ENCODE peak calls at places on chromosome 12, in six cellular contexts. One of them, this sample, is unnamed.

GRCh38 chr12:76762556-76762955 is 1.4 kb upstream of the ZDHHC17 start:
- DNase-seq in activated CD4-positive, alpha-beta T cell treated with anti-CD3 and anti-CD28 coated beads, Interleukin-2, amount 10 ng/mL, durations not matched to agents 7 days and 5 days: no peak
- DNase-seq in aorta: no peak
- DNase-seq in midbrain: no peak
- DNase-seq in H54: no peak
- DNase-seq in stimulated activated CD4-positive, alpha-beta T cell treated with anti-CD3 and anti-CD28 coated beads, Interleukin-1b, Interleukin-23, amount 100 ng/mL, for 1 hour: no peak
- DNase-seq in this sample: no peak

GRCh38 chr12:49930515-49931288 is 19.8 kb upstream of the AQP2 start:
- DNase-seq in activated CD4-positive, alpha-beta T cell treated with anti-CD3 and anti-CD28 coated beads, Interleukin-2, amount 10 ng/mL, durations not matched to agents 7 days and 5 days: no peak
- DNase-seq in aorta: no peak
- DNase-seq in midbrain: no peak
- DNase-seq in H54: no peak
- DNase-seq in stimulated activated CD4-positive, alpha-beta T cell treated with anti-CD3 and anti-CD28 coated beads, Interleukin-1b, Interleukin-23, amount 100 ng/mL, for 1 hour: no peak
- DNase-seq in this sample: no peak

GRCh38 chr12:85310025-85310424 is 30.0 kb downstream of the ALX1 start:
- DNase-seq in activated CD4-positive, alpha-beta T cell treated with anti-CD3 and anti-CD28 coated beads, Interleukin-2, amount 10 ng/mL, durations not matched to agents 7 days and 5 days: no peak
- DNase-seq in aorta: no peak
- DNase-seq in midbrain: no peak
- DNase-seq in H54: no peak
- DNase-seq in stimulated activated CD4-positive, alpha-beta T cell treated with anti-CD3 and anti-CD28 coated beads, Interleukin-1b, Interleukin-23, amount 100 ng/mL, for 1 hour: no peak
- DNase-seq in this sample: no peak

GRCh38 chr12:113346387-113346786 is 11.5 kb upstream of the SLC8B1 start:
- DNase-seq in activated CD4-positive, alpha-beta T cell treated with anti-CD3 and anti-CD28 coated beads, Interleukin-2, amount 10 ng/mL, durations not matched to agents 7 days and 5 days: no peak
- DNase-seq in aorta: no peak
- DNase-seq in midbrain: no peak
- DNase-seq in H54: no peak
- DNase-seq in stimulated activated CD4-positive, alpha-beta T cell treated with anti-CD3 and anti-CD28 coated beads, Interleukin-1b, Interleukin-23, amount 100 ng/mL, for 1 hour: no peak
- DNase-seq in this sample: no peak

GRCh38 chr12:96861656-96862055 is 45.4 kb upstream of the NEDD1 start:
- DNase-seq in activated CD4-positive, alpha-beta T cell treated with anti-CD3 and anti-CD28 coated beads, Interleukin-2, amount 10 ng/mL, durations not matched to agents 7 days and 5 days: no peak
- DNase-seq in aorta: no peak
- DNase-seq in midbrain: no peak
- DNase-seq in H54: no peak
- DNase-seq in stimulated activated CD4-positive, alpha-beta T cell treated with anti-CD3 and anti-CD28 coated beads, Interleukin-1b, Interleukin-23, amount 100 ng/mL, for 1 hour: no peak
- DNase-seq in this sample: no peak

GRCh38 chr12:104964167-104964566 is 6.1 kb upstream of the SLC41A2 start:
- DNase-seq in activated CD4-positive, alpha-beta T cell treated with anti-CD3 and anti-CD28 coated beads, Interleukin-2, amount 10 ng/mL, durations not matched to agents 7 days and 5 days: no peak
- DNase-seq in aorta: no peak
- DNase-seq in midbrain: peak
- DNase-seq in H54: no peak
- DNase-seq in stimulated activated CD4-positive, alpha-beta T cell treated with anti-CD3 and anti-CD28 coated beads, Interleukin-1b, Interleukin-23, amount 100 ng/mL, for 1 hour: no peak
- DNase-seq in this sample: no peak

GRCh38 chr12:103249614-103250013 is 246.2 kb downstream of the C12orf42 start:
- DNase-seq in activated CD4-positive, alpha-beta T cell treated with anti-CD3 and anti-CD28 coated beads, Interleukin-2, amount 10 ng/mL, durations not matched to agents 7 days and 5 days: no peak
- DNase-seq in aorta: no peak
- DNase-seq in midbrain: no peak
- DNase-seq in H54: no peak
- DNase-seq in stimulated activated CD4-positive, alpha-beta T cell treated with anti-CD3 and anti-CD28 coated beads, Interleukin-1b, Interleukin-23, amount 100 ng/mL, for 1 hour: no peak
- DNase-seq in this sample: no peak

GRCh38 chr12:59459966-59460365 is 135.9 kb upstream of the SLC16A7 start:
- DNase-seq in activated CD4-positive, alpha-beta T cell treated with anti-CD3 and anti-CD28 coated beads, Interleukin-2, amount 10 ng/mL, durations not matched to agents 7 days and 5 days: no peak
- DNase-seq in aorta: no peak
- DNase-seq in midbrain: no peak
- DNase-seq in H54: no peak
- DNase-seq in stimulated activated CD4-positive, alpha-beta T cell treated with anti-CD3 and anti-CD28 coated beads, Interleukin-1b, Interleukin-23, amount 100 ng/mL, for 1 hour: no peak
- DNase-seq in this sample: no peak

GRCh38 chr12:12990700-12991468 is 9.2 kb downstream of the HEBP1 start:
- DNase-seq in activated CD4-positive, alpha-beta T cell treated with anti-CD3 and anti-CD28 coated beads, Interleukin-2, amount 10 ng/mL, durations not matched to agents 7 days and 5 days: no peak
- DNase-seq in aorta: no peak
- DNase-seq in midbrain: no peak
- DNase-seq in H54: no peak
- DNase-seq in stimulated activated CD4-positive, alpha-beta T cell treated with anti-CD3 and anti-CD28 coated beads, Interleukin-1b, Interleukin-23, amount 100 ng/mL, for 1 hour: no peak
- DNase-seq in this sample: peak

GRCh38 chr12:20194171-20194570 is 174.2 kb upstream of the PDE3A start:
- DNase-seq in activated CD4-positive, alpha-beta T cell treated with anti-CD3 and anti-CD28 coated beads, Interleukin-2, amount 10 ng/mL, durations not matched to agents 7 days and 5 days: no peak
- DNase-seq in aorta: no peak
- DNase-seq in midbrain: no peak
- DNase-seq in H54: no peak
- DNase-seq in stimulated activated CD4-positive, alpha-beta T cell treated with anti-CD3 and anti-CD28 coated beads, Interleukin-1b, Interleukin-23, amount 100 ng/mL, for 1 hour: no peak
- DNase-seq in this sample: peak

GRCh38 chr12:79327465-79327864 is 363.3 kb downstream of the PAWR start:
- DNase-seq in activated CD4-positive, alpha-beta T cell treated with anti-CD3 and anti-CD28 coated beads, Interleukin-2, amount 10 ng/mL, durations not matched to agents 7 days and 5 days: no peak
- DNase-seq in aorta: no peak
- DNase-seq in midbrain: no peak
- DNase-seq in H54: no peak
- DNase-seq in stimulated activated CD4-positive, alpha-beta T cell treated with anti-CD3 and anti-CD28 coated beads, Interleukin-1b, Interleukin-23, amount 100 ng/mL, for 1 hour: no peak
- DNase-seq in this sample: no peak

GRCh38 chr12:26369588-26369987 is 174.2 kb downstream of the SSPN start:
- DNase-seq in activated CD4-positive, alpha-beta T cell treated with anti-CD3 and anti-CD28 coated beads, Interleukin-2, amount 10 ng/mL, durations not matched to agents 7 days and 5 days: no peak
- DNase-seq in aorta: peak
- DNase-seq in midbrain: peak
- DNase-seq in H54: peak
- DNase-seq in stimulated activated CD4-positive, alpha-beta T cell treated with anti-CD3 and anti-CD28 coated beads, Interleukin-1b, Interleukin-23, amount 100 ng/mL, for 1 hour: no peak
- DNase-seq in this sample: no peak

GRCh38 chr12:32824596-32824995 is 68.9 kb upstream of the YARS2 start:
- DNase-seq in activated CD4-positive, alpha-beta T cell treated with anti-CD3 and anti-CD28 coated beads, Interleukin-2, amount 10 ng/mL, durations not matched to agents 7 days and 5 days: no peak
- DNase-seq in aorta: no peak
- DNase-seq in midbrain: no peak
- DNase-seq in H54: no peak
- DNase-seq in stimulated activated CD4-positive, alpha-beta T cell treated with anti-CD3 and anti-CD28 coated beads, Interleukin-1b, Interleukin-23, amount 100 ng/mL, for 1 hour: no peak
- DNase-seq in this sample: no peak

GRCh38 chr12:92696240-92696639 is 6.5 kb upstream of the PLEKHG7 start:
- DNase-seq in activated CD4-positive, alpha-beta T cell treated with anti-CD3 and anti-CD28 coated beads, Interleukin-2, amount 10 ng/mL, durations not matched to agents 7 days and 5 days: no peak
- DNase-seq in aorta: peak
- DNase-seq in midbrain: no peak
- DNase-seq in H54: no peak
- DNase-seq in stimulated activated CD4-positive, alpha-beta T cell treated with anti-CD3 and anti-CD28 coated beads, Interleukin-1b, Interleukin-23, amount 100 ng/mL, for 1 hour: no peak
- DNase-seq in this sample: no peak

GRCh38 chr12:132603240-132604107 is 6.9 kb downstream of the LRCOL1 start:
- DNase-seq in activated CD4-positive, alpha-beta T cell treated with anti-CD3 and anti-CD28 coated beads, Interleukin-2, amount 10 ng/mL, durations not matched to agents 7 days and 5 days: no peak
- DNase-seq in aorta: peak
- DNase-seq in midbrain: no peak
- DNase-seq in H54: no peak
- DNase-seq in stimulated activated CD4-positive, alpha-beta T cell treated with anti-CD3 and anti-CD28 coated beads, Interleukin-1b, Interleukin-23, amount 100 ng/mL, for 1 hour: no peak
- DNase-seq in this sample: no peak

GRCh38 chr12:110262442-110263388 is 18.3 kb upstream of the ATP2A2 start:
- DNase-seq in activated CD4-positive, alpha-beta T cell treated with anti-CD3 and anti-CD28 coated beads, Interleukin-2, amount 10 ng/mL, durations not matched to agents 7 days and 5 days: no peak
- DNase-seq in aorta: no peak
- DNase-seq in midbrain: no peak
- DNase-seq in H54: no peak
- DNase-seq in stimulated activated CD4-positive, alpha-beta T cell treated with anti-CD3 and anti-CD28 coated beads, Interleukin-1b, Interleukin-23, amount 100 ng/mL, for 1 hour: no peak
- DNase-seq in this sample: no peak

This sample was measured in WTC11.